ENCODE peak calls at places on chromosomes 11 and 22, in seven cellular contexts. O is SHP77 treated with DMSO at 0.1 percent for 48 hours; Y is activated naive CD8-positive, alpha-beta T cell treated with anti-CD3 and anti-CD28 coated beads, Interleukin-2, amount 50 U/mL, for 24 hours; M is AG09309; U is stimulated activated CD8-positive, alpha-beta memory T cell treated with anti-CD3 and anti-CD28 coated beads, Interleukin-15, amount 100 ng/mL, for 1 hour; K is coronary artery; X is SK-MEL-5. T is an unnamed sample.

GRCh38 chr22:37515902-37516301 is 3.3 kb downstream of the CARD10 start:
- DNase-seq in O (no peak), Y (no peak), M (no peak), U (no peak), K (no peak), X (no peak), T (no peak)

GRCh38 chr22:40345271-40345670 is 1.0 kb upstream of the ADSL start:
- DNase-seq in O (peak), Y (no peak), M (no peak), U (no peak), K (no peak), X (no peak), T (peak)

GRCh38 chr22:44245438-44245837 is 64.7 kb downstream of the PARVG start:
- DNase-seq in O (no peak), Y (no peak), M (no peak), U (no peak), K (peak), X (no peak), T (no peak)

GRCh38 chr11:112977620-112978212 is 16.5 kb downstream of the NCAM1 start:
- DNase-seq in O (no peak), Y (no peak), M (peak), U (no peak), K (no peak), X (no peak), T (no peak)

GRCh38 chr11:29022676-29023075 is 914.5 kb downstream of the METTL15 start:
- DNase-seq in O (no peak), Y (no peak), M (no peak), U (no peak), K (no peak), X (no peak), T (no peak)

GRCh38 chr22:50009765-50010675 is 2.5 kb downstream of the IL17REL start:
- DNase-seq in O (no peak), Y (no peak), M (no peak), U (no peak), K (no peak), X (no peak), T (no peak)

GRCh38 chr22:45703758-45704157 is 32.1 kb downstream of the ATXN10 start:
- DNase-seq in O (no peak), Y (no peak), M (no peak), U (no peak), K (no peak), X (peak), T (no peak)

GRCh38 chr11:97938789-97939188 is 1082.0 kb upstream of the CNTN5 start:
- DNase-seq in O (peak), Y (no peak), M (no peak), U (no peak), K (no peak), X (no peak), T (no peak)

GRCh38 chr11:96301818-96302217 is 41.2 kb downstream of the MAML2 start:
- DNase-seq in O (no peak), Y (no peak), M (no peak), U (no peak), K (no peak), X (no peak), T (no peak)

GRCh38 chr22:22925146-22925794 is 37.7 kb downstream of the IGLL5 start:
- DNase-seq in O (no peak), Y (no peak), M (no peak), U (no peak), K (no peak), X (no peak), T (no peak)

GRCh38 chr11:69645801-69646492 is 5.0 kb downstream of the CCND1 start:
- DNase-seq in O (no peak), Y (no peak), M (no peak), U (no peak), K (no peak), X (no peak), T (no peak)

GRCh38 chr11:10758959-10759358 is 7.9 kb downstream of the CTR9 start:
- DNase-seq in O (no peak), Y (no peak), M (no peak), U (no peak), K (no peak), X (peak), T (no peak)

GRCh38 chr11:4683020-4683419 is 14.6 kb downstream of the OR51E2 start:
- DNase-seq in O (no peak), Y (no peak), M (no peak), U (no peak), K (no peak), X (no peak), T (no peak)

GRCh38 chr11:75801362-75802021 is 13.5 kb upstream of the UVRAG start:
- DNase-seq in O (no peak), Y (no peak), M (no peak), U (no peak), K (no peak), X (no peak), T (no peak)

GRCh38 chr22:31870890-31871289 is 73.4 kb upstream of the YWHAH start:
- DNase-seq in O (peak), Y (no peak), M (peak), U (no peak), K (no peak), X (peak), T (no peak)

GRCh38 chr11:120420572-120420971 is 84.4 kb downstream of the ARHGEF12 start:
- DNase-seq in O (no peak), Y (no peak), M (no peak), U (no peak), K (no peak), X (no peak), T (no peak)

GRCh38 chr11:8068605-8069221 is 12.3 kb upstream of the TUB start:
- DNase-seq in O (no peak), Y (no peak), M (no peak), U (no peak), K (peak), X (peak), T (no peak)

GRCh38 chr22:20966883-20967696 is at the start of gene AIFM3:
- DNase-seq in O (no peak), Y (no peak), M (no peak), U (no peak), K (peak), X (no peak), T (no peak)

GRCh38 chr11:16856022-16856471 is 117.6 kb downstream of the C11orf58 start:
- DNase-seq in O (no peak), Y (no peak), M (no peak), U (no peak), K (no peak), X (no peak), T (no peak)

GRCh38 chr11:89463381-89463780 is 27.8 kb downstream of the NOX4 start:
- DNase-seq in O (no peak), Y (no peak), M (no peak), U (no peak), K (no peak), X (no peak), T (no peak)

GRCh38 chr22:35894937-35895708 is 133.5 kb downstream of the RBFOX2 start:
- DNase-seq in O (no peak), Y (no peak), M (peak), U (no peak), K (no peak), X (peak), T (no peak)

GRCh38 chr11:48107188-48107704 is 109.4 kb upstream of the OR4B1 start:
- DNase-seq in O (no peak), Y (peak), M (no peak), U (no peak), K (peak), X (no peak), T (no peak)

GRCh38 chr11:1390603-1391164 is 950 bp downstream of the BRSK2 start:
- DNase-seq in O (no peak), Y (no peak), M (no peak), U (no peak), K (no peak), X (no peak), T (no peak)

GRCh38 chr11:6646040-6646439 is 9.6 kb downstream of the DCHS1 start:
- DNase-seq in O (no peak), Y (peak), M (no peak), U (no peak), K (peak), X (no peak), T (no peak)

GRCh38 chr11:13963169-13963948 is 836 bp downstream of the SPON1 start:
- DNase-seq in O (no peak), Y (peak), M (no peak), U (no peak), K (no peak), X (no peak), T (no peak)

GRCh38 chr11:106160494-106160893 is 83.0 kb downstream of the AASDHPPT start:
- DNase-seq in O (no peak), Y (no peak), M (no peak), U (no peak), K (no peak), X (no peak), T (no peak)

GRCh38 chr11:64128255-64129006 is 37.5 kb downstream of the MACROD1 start:
- DNase-seq in O (no peak), Y (no peak), M (no peak), U (no peak), K (no peak), X (no peak), T (no peak)

GRCh38 chr11:72349616-72350218 is 84.6 kb downstream of the CLPB start:
- DNase-seq in O (peak), Y (no peak), M (no peak), U (no peak), K (no peak), X (no peak), T (peak)

GRCh38 chr22:38257170-38257569 is 15.6 kb downstream of the TMEM184B start:
- DNase-seq in O (no peak), Y (no peak), M (peak), U (no peak), K (no peak), X (no peak), T (no peak)

GRCh38 chr11:123560001-123560400 is 94.4 kb downstream of the SCN3B start:
- DNase-seq in O (peak), Y (peak), M (peak), U (no peak), K (no peak), X (no peak), T (no peak)

GRCh38 chr22:29095459-29095858 is 22.6 kb downstream of the KREMEN1 start:
- DNase-seq in O (peak), Y (no peak), M (no peak), U (no peak), K (no peak), X (no peak), T (no peak)

GRCh38 chr11:2179516-2179915 is 7.9 kb upstream of the TH start:
- DNase-seq in O (no peak), Y (no peak), M (no peak), U (no peak), K (no peak), X (no peak), T (no peak)

T was measured in Calu3.